ENCODE peak calls at places on chromosomes 5 and 9, in five cellular contexts. B, K, I, G and U are unnamed samples.

GRCh38 chr5:53246042-53246836 is 136.7 kb upstream of the MOCS2 start:
- DNase-seq in B (no peak), K (no peak), I (no peak), G (no peak), U (no peak)

GRCh38 chr9:132500193-132500592 is 82.2 kb upstream of the BARHL1 start:
- DNase-seq in B (no peak), K (no peak), I (no peak), G (no peak), U (no peak)

GRCh38 chr9:128391956-128392301 is 20.8 kb downstream of the URM1 start:
- DNase-seq in B (no peak), K (no peak), I (no peak), G (no peak), U (no peak)

GRCh38 chr5:134503937-134504437 is 21.5 kb upstream of the JADE2 start:
- DNase-seq in B (no peak), K (no peak), I (no peak), G (no peak), U (no peak)

GRCh38 chr9:134419684-134420076 is 93.4 kb downstream of the RXRA start:
- DNase-seq in B (no peak), K (peak; percentile 77), I (no peak), G (no peak), U (no peak)

GRCh38 chr5:69225859-69226258 is 8.8 kb upstream of the CDK7 start:
- DNase-seq in B (no peak), K (no peak), I (no peak), G (no peak), U (no peak)

GRCh38 chr9:126883636-126884035 is 23.2 kb downstream of the ZBTB34 start:
- DNase-seq in B (no peak), K (no peak), I (no peak), G (no peak), U (no peak)

GRCh38 chr5:169686137-169686536 is 49.1 kb downstream of the DOCK2 start:
- DNase-seq in B (no peak), K (no peak), I (no peak), G (no peak), U (no peak)

GRCh38 chr5:88877826-88878225 is 5.2 kb downstream of the MEF2C start:
- DNase-seq in B (no peak), K (no peak), I (no peak), G (no peak), U (no peak)

GRCh38 chr9:130946778-130947617 is 8.0 kb upstream of the FIBCD1 start:
- DNase-seq in B (no peak), K (no peak), I (no peak), G (peak; percentile 82), U (peak; percentile 53)

GRCh38 chr5:138568061-138568824 is 7.0 kb downstream of the HSPA9 start:
- DNase-seq in B (no peak), K (no peak), I (no peak), G (no peak), U (no peak)
- TF ChIP-seq CTCF in B (no peak), K (no peak), I (no peak), G (no peak), U (no peak)

DNA sequence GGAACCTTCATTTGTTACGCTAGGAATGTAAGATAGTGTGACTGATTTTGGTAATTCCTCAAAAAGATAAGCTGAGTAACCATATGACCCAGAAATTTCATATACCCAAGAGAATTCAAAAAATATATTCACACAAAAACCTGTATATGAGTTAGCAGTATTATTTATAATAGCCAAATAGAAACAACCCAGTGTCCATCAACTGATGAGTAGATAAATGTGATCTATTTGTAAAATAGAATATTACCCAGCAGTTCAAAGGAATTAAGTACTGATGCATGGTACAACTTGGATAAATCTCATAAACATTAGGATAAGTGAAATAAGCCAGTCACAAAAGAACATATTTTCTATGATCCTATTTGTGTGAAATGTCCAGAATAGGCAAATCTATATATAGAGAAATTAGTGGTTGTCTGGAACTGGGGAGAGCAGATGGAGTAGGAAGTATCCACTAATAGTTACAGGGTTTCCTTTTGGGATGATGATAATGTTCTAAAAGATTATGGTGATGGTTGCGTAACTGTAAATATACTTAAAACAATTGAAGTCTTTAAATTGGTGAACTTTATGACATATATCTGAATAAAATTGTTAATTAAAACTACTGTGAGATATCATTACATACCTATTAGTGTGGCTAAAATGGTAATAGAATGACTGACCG is 10.2 kb downstream of the MARCHF6 start:
- DNase-seq in B (no peak), K (no peak), I (no peak), G (no peak), U (no peak)
- H3K4me1 ChIP-seq in B (peaks cover 11% of the 10 kb centered on the region), K (peaks cover 2% of the 10 kb centered on the region), I (peaks cover 55% of the 10 kb centered on the region), G (peaks cover 16% of the 10 kb centered on the region), U (peaks cover 27% of the 10 kb centered on the region)

DNA sequence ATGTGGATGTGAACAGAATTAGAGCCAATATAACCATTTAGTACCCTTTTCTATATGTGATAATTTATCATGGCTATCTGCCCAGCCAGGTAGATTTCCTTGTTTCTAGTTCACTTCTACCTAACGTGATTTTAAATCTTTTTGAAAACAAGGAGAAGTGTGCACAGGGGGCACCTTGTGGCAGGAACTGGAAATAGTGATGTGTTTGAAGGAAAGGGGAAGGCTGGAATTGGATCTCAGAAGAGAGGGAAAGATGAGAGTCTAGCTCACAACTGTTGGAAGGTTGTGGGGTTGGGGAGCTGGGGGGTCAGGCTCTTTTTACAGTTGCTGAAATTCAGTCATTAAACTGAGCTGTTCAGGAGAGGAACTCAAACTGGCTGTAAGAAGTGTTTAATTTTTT is 219.5 kb downstream of the KCTD16 start:
- DNase-seq in B (no peak), K (peak; percentile 32), I (no peak), G (peak; percentile 13), U (no peak)
- TF ChIP-seq CTCF in B (peak; percentile 14), K (peak; percentile 68), I (no peak), G (peak; percentile 33), U (no peak)

GRCh38 chr5:142748132-142748531 is 22.0 kb upstream of the ARHGAP26 start:
- DNase-seq in B (no peak), K (no peak), I (no peak), G (no peak), U (no peak)
- H3K4me1 ChIP-seq in B (peaks cover 9% of the 10 kb centered on the region), K (peaks cover 5% of the 10 kb centered on the region), I (peaks cover 61% of the 10 kb centered on the region), G (peaks cover 2% of the 10 kb centered on the region), U (no peaks in the 10 kb centered on the region)

DNA sequence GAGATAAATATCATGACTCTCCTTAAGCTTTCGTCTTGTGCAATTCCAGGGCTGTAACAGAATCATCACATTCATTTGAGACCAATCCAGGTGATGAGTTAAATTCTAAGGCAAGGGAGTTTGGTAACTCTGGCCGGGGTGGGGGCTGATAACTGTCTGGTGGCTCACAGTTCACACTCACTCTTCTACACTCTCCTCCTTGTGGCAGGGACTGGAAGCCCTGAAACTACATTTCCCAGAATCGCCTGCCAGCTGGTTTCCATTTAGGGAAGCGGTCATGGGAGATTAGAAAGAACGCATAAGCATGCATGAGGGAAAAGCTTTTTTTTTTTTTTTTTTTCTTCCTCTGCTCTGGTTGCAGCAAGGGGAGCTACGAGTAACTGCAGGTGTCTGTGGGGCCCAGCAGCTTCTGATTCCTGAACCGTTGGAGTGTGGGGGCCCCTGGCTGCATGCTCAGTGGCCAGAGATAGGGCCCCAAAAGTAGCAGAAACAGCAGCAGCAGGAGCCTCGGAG is 154.8 kb upstream of the TBC1D2 start:
- DNase-seq in B (no peak), K (peak; percentile 74), I (no peak), G (no peak), U (no peak)
- TF ChIP-seq CTCF in B (no peak), K (no peak), I (no peak), G (no peak), U (no peak)

DNA sequence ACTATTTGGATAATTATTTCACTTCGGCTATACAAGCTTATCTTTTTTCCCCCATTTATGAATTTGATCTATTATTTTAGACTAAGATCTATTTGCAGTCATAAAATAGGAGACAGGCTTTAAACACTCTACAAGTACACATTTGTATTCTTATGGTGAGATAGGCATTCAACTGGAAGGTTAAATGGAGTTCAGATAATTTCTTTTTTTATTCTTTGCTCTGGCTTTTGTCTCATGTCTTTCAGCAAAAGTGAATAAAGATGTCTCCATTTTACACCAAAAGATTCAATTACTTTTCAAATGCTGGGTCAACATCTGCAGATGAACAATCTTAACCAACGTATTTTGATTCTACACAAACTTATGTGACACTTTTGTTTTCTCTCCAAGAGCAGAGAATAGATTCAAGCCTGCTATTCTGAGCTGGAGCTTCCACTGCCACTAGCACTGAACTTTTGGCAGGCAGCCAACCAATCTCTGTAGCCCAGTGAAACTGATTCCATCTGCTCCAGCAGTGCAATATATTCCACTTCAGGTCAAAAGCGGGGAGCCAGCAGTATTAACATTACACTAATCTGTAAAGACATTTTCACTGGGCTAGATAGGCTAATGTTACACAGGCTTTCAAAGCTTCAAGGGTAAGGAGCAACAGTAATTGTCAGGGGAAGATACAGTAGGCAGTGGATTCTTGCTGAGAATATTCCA is 452.0 kb upstream of the ZNF608 start:
- DNase-seq in B (no peak), K (no peak), I (peak; percentile 54), G (peak; percentile 74), U (peak; percentile 26)
- H3K4me1 ChIP-seq in B (no peaks in the 10 kb centered on the region), K (peaks cover 4% of the 10 kb centered on the region), I (peaks cover 13% of the 10 kb centered on the region), G (peaks cover 14% of the 10 kb centered on the region), U (peaks cover 13% of the 10 kb centered on the region)

GRCh38 chr5:127864511-127864910 is 161.3 kb downstream of the CCDC192 start:
- DNase-seq in B (no peak), K (no peak), I (no peak), G (no peak), U (no peak)

GRCh38 chr5:127867006-127867788 is 164.0 kb downstream of the CCDC192 start:
- DNase-seq in B (no peak), K (no peak), I (no peak), G (peak; percentile 52), U (no peak)

GRCh38 chr5:127863161-127863560 is 160.0 kb downstream of the CCDC192 start:
- DNase-seq in B (no peak), K (no peak), I (no peak), G (no peak), U (no peak)

GRCh38 chr5:127863610-127864395 is 160.6 kb downstream of the CCDC192 start:
- DNase-seq in B (no peak), K (no peak), I (no peak), G (no peak), U (no peak)

DNA sequence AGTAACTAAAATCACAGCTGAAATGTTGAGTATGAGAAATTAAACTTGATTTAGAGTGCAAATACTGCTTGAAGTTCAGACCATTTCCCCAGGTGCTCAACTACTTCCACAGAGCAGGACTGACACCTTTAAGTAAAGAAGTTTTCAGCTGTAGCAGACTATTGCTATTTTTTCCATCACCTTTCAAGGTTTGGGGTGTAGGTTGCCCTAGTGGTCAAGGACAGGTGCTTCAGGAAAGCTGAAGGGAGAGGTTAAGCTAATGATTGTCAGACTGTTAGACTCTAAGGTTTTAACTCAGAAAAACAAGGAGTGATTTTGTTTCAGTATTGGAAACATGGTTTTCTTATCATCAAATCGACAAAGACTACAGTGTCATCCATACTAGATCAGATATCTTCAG is 162.1 kb downstream of the CCDC192 start:
- DNase-seq in B (no peak), K (no peak), I (no peak), G (no peak), U (no peak)
- TF ChIP-seq CTCF in B (no peak), K (peak; percentile 57), I (no peak), G (peak; percentile 37), U (no peak)

DNA sequence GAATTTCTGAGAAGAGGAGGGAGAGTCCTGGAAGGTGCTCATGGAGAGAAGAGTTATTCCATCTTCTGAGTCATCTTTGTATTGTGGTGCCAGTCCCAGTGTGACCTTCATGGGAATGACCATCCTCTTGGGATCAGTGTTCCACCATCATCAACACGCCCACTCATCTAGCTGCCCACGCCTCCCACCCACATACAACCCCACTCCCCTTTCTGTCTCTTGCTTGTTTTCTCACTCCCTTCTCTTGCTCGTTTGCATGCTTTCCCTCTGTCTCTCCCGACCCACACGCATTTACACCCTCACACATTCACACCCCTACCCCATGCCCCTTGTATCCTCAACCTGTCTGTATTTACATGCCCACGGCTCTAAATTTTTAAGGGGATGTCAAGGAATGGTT is 160.2 kb downstream of the ARHGAP26 start:
- DNase-seq in B (no peak), K (no peak), I (no peak), G (no peak), U (no peak)
- H3K4me1 ChIP-seq in B (peaks cover 6% of the 10 kb centered on the region), K (peaks cover 6% of the 10 kb centered on the region), I (peaks cover 14% of the 10 kb centered on the region), G (peaks cover 3% of the 10 kb centered on the region), U (no peaks in the 10 kb centered on the region)